ENCODE peak calls at places on chromosomes 5 and 9, in eight cellular contexts. Y, V, A, O, G, H, Z and R are unnamed samples.

GRCh38 chr9:121748080-121748479 is 96.6 kb downstream of the DAB2IP start:
- DNase-seq in Y (no peak), V (no peak), A (no peak), O (no peak), G (no peak), H (no peak), Z (peak), R (no peak)

GRCh38 chr5:172740483-172741205 is 30.4 kb downstream of the DUSP1 start:
- DNase-seq in Y (peak), V (no peak), A (no peak), O (no peak), G (peak), H (no peak), Z (no peak), R (peak)

GRCh38 chr5:163571755-163572154 is 66.3 kb downstream of the MAT2B start:
- DNase-seq in Y (peak), V (no peak), A (peak), O (no peak), G (peak), H (no peak), Z (no peak), R (peak)

GRCh38 chr9:98706651-98707103 is 2.1 kb downstream of the GABBR2 start:
- DNase-seq in Y (peak), V (no peak), A (no peak), O (no peak), G (no peak), H (no peak), Z (no peak), R (no peak)

GRCh38 chr5:153050496-153051179 is 439.8 kb upstream of the GRIA1 start:
- DNase-seq in Y (no peak), V (peak), A (no peak), O (no peak), G (no peak), H (no peak), Z (no peak), R (no peak)

GRCh38 chr9:92463989-92464388 is 18.3 kb downstream of the ASPN start:
- DNase-seq in Y (peak), V (no peak), A (no peak), O (no peak), G (peak), H (no peak), Z (no peak), R (no peak)

GRCh38 chr9:92187989-92188714 is 72.9 kb upstream of the SPTLC1 start:
- DNase-seq in Y (peak), V (no peak), A (no peak), O (no peak), G (no peak), H (no peak), Z (no peak), R (no peak)

GRCh38 chr5:98570010-98570409 is 203.5 kb upstream of the RGMB start:
- DNase-seq in Y (peak), V (no peak), A (peak), O (no peak), G (no peak), H (no peak), Z (no peak), R (peak)

GRCh38 chr9:112493738-112494137 is 7.1 kb downstream of the KIAA1958 start:
- DNase-seq in Y (peak), V (no peak), A (no peak), O (no peak), G (no peak), H (no peak), Z (no peak), R (no peak)

GRCh38 chr9:20137425-20137824 is 348.6 kb upstream of the SLC24A2 start:
- DNase-seq in Y (no peak), V (no peak), A (no peak), O (no peak), G (no peak), H (no peak), Z (no peak), R (no peak)

GRCh38 chr9:23824241-23825142 is 1.5 kb downstream of the ELAVL2 start:
- DNase-seq in Y (peak), V (peak), A (no peak), O (no peak), G (no peak), H (no peak), Z (no peak), R (peak)